ENCODE peak calls at places on chromosomes 12 and 14, in eight cellular contexts. O is head of caudate nucleus; V is mammary epithelial cell; W is HuH-7.5; J is stimulated activated CD8-positive, alpha-beta memory T cell treated with anti-CD3 and anti-CD28 coated beads, Interleukin-15, amount 100 ng/mL, for 4 hours; D is NCI-H748 treated with DMSO at 0.1 percent for 48 hours; Q is endodermal cell; Y is Daoy. E is an unnamed sample.
A peak's percentile ranks its signal among the peaks of the same experiment; 100 is the strongest.

GRCh38 chr12:127145929-127146789 is 1120.8 kb upstream of the TMEM132C start:
- DNase-seq in Y (peak; percentile 91), O (peak; percentile 69), J (peak; percentile 67), D (no peak), V (peak; percentile 46), W (no peak), Q (no peak), E (peak; percentile 64)

GRCh38 chr14:105470163-105470811 is 4.3 kb upstream of the CRIP2 start:
- DNase-seq in Q (no peak), O (no peak), D (no peak), Y (no peak), W (no peak), J (no peak), V (no peak), E (no peak)

GRCh38 chr14:30375280-30375892 is 183.6 kb upstream of the G2E3 start:
- DNase-seq in O (peak; percentile 39), D (peak; percentile 71), J (peak; percentile 4), W (peak; percentile 52), Q (peak; percentile 91), Y (peak; percentile 35), V (peak; percentile 26), E (peak; percentile 69)

GRCh38 chr12:121455766-121456420 is 56.0 kb downstream of the RNF34 start:
- DNase-seq in D (no peak), Y (no peak), O (no peak), V (no peak), J (no peak), W (no peak), Q (peak; percentile 46), E (no peak)

GRCh38 chr12:85951823-85952222 is 77.7 kb downstream of the NTS start:
- DNase-seq in Q (no peak), O (no peak), V (peak; percentile 1), W (no peak), D (peak; percentile 30), Y (no peak), J (no peak), E (peak; percentile 14)

GRCh38 chr14:24681056-24681455 is 47.1 kb upstream of the GZMB start:
- DNase-seq in Y (no peak), J (no peak), W (no peak), V (no peak), D (no peak), Q (no peak), O (no peak), E (no peak)

GRCh38 chr14:85437143-85437542 is 92.8 kb upstream of the FLRT2 start:
- DNase-seq in D (no peak), Q (no peak), O (no peak), J (no peak), V (peak; percentile 96), Y (peak; percentile 58), W (no peak), E (no peak)

GRCh38 chr12:104049278-104050257 is at the start of gene GLT8D2:
- DNase-seq in O (no peak), Q (peak; percentile 92), W (no peak), D (no peak), J (no peak), V (peak; percentile 57), Y (peak; percentile 70), E (peak; percentile 16)

GRCh38 chr14:71554323-71554722 is 377.9 kb upstream of the RGS6 start:
- DNase-seq in D (no peak), W (no peak), J (no peak), Y (no peak), Q (no peak), O (no peak), V (no peak), E (no peak)

GRCh38 chr12:124774054-124774461 is 89.6 kb downstream of the SCARB1 start:
- DNase-seq in W (no peak), Q (no peak), J (no peak), V (no peak), Y (no peak), D (no peak), O (no peak), E (no peak)